ENCODE peak calls at places on chromosome 22, in four cellular contexts. One of them, this sample, is unnamed.
A peak's percentile ranks its signal among the peaks of the same experiment; 100 is the strongest.

GRCh38 chr22:29765905-29766631 is 739 bp downstream of the ZMAT5 start:
- DNase-seq in stomach: peak; percentile 28
- DNase-seq in K562: peak; percentile 64
- DNase-seq in CD4-positive, CD25-positive, alpha-beta regulatory T cell: peak; percentile 46
- DNase-seq in this sample: no peak

GRCh38 chr22:23068096-23068831 is 2.1 kb upstream of the GNAZ start:
- DNase-seq in K562: no peak
- DNase-seq in CD4-positive, CD25-positive, alpha-beta regulatory T cell: no peak
- DNase-seq in stomach: peak; percentile 22
- DNase-seq in this sample: no peak

GRCh38 chr22:41898645-41899044 is 16.2 kb downstream of the SHISA8 start:
- DNase-seq in CD4-positive, CD25-positive, alpha-beta regulatory T cell: no peak
- DNase-seq in stomach: no peak
- DNase-seq in K562: no peak
- DNase-seq in this sample: no peak

GRCh38 chr22:25153961-25154685 is 45.5 kb upstream of the CRYBB3 start:
- DNase-seq in K562: no peak
- DNase-seq in stomach: peak; percentile 89
- DNase-seq in CD4-positive, CD25-positive, alpha-beta regulatory T cell: no peak
- DNase-seq in this sample: peak; percentile 7

GRCh38 chr22:25637672-25638071 is 73.2 kb downstream of the GRK3 start:
- DNase-seq in stomach: no peak
- DNase-seq in CD4-positive, CD25-positive, alpha-beta regulatory T cell: no peak
- DNase-seq in K562: no peak
- DNase-seq in this sample: no peak

GRCh38 chr22:49454726-49455125 is 372.9 kb downstream of the BRD1 start:
- DNase-seq in K562: no peak
- DNase-seq in CD4-positive, CD25-positive, alpha-beta regulatory T cell: no peak
- DNase-seq in stomach: no peak
- DNase-seq in this sample: no peak

GRCh38 chr22:47168900-47169800 is 406.7 kb downstream of the TBC1D22A start:
- DNase-seq in K562: peak; percentile 6
- DNase-seq in stomach: peak; percentile 25
- DNase-seq in CD4-positive, CD25-positive, alpha-beta regulatory T cell: no peak
- DNase-seq in this sample: no peak

GRCh38 chr22:48566741-48567140 is 1260.9 kb downstream of the BRD1 start:
- DNase-seq in CD4-positive, CD25-positive, alpha-beta regulatory T cell: no peak
- DNase-seq in K562: no peak
- DNase-seq in stomach: no peak
- DNase-seq in this sample: no peak

GRCh38 chr22:22603470-22603947 is 40.9 kb upstream of the GGTLC2 start:
- DNase-seq in K562: no peak
- DNase-seq in CD4-positive, CD25-positive, alpha-beta regulatory T cell: no peak
- DNase-seq in stomach: no peak
- DNase-seq in this sample: no peak

GRCh38 chr22:23829845-23830372 is 8.9 kb downstream of the DERL3 start:
- DNase-seq in stomach: no peak
- DNase-seq in CD4-positive, CD25-positive, alpha-beta regulatory T cell: no peak
- DNase-seq in K562: no peak
- DNase-seq in this sample: peak; percentile 67

GRCh38 chr22:41966607-41967240 is 2.5 kb upstream of the SEPTIN3 start:
- DNase-seq in CD4-positive, CD25-positive, alpha-beta regulatory T cell: peak; percentile 82
- DNase-seq in K562: peak; percentile 51
- DNase-seq in stomach: peak; percentile 38
- DNase-seq in this sample: peak; percentile 83

GRCh38 chr22:32823024-32823730 is 21.7 kb downstream of the TIMP3 start:
- DNase-seq in K562: peak; percentile 61
- DNase-seq in CD4-positive, CD25-positive, alpha-beta regulatory T cell: peak; percentile 26
- DNase-seq in stomach: peak; percentile 53
- DNase-seq in this sample: no peak

GRCh38 chr22:22397292-22397870 is 111.2 kb downstream of the ZNF280B start:
- DNase-seq in K562: peak; percentile 50
- DNase-seq in stomach: no peak
- DNase-seq in CD4-positive, CD25-positive, alpha-beta regulatory T cell: no peak
- DNase-seq in this sample: no peak

GRCh38 chr22:43776081-43776670 is 35.9 kb downstream of the EFCAB6 start:
- DNase-seq in stomach: no peak
- DNase-seq in CD4-positive, CD25-positive, alpha-beta regulatory T cell: no peak
- DNase-seq in K562: no peak
- DNase-seq in this sample: peak; percentile 4

GRCh38 chr22:29478326-29479276 is 1.4 kb upstream of the NEFH start:
- DNase-seq in CD4-positive, CD25-positive, alpha-beta regulatory T cell: peak; percentile 28
- DNase-seq in K562: peak; percentile 67
- DNase-seq in stomach: no peak
- DNase-seq in this sample: no peak

GRCh38 chr22:30439836-30440235 is 14.3 kb downstream of the MTFP1 start:
- DNase-seq in CD4-positive, CD25-positive, alpha-beta regulatory T cell: no peak
- DNase-seq in K562: no peak
- DNase-seq in stomach: no peak
- DNase-seq in this sample: no peak

GRCh38 chr22:35894464-35894878 is 134.2 kb downstream of the RBFOX2 start:
- DNase-seq in CD4-positive, CD25-positive, alpha-beta regulatory T cell: no peak
- DNase-seq in K562: no peak
- DNase-seq in stomach: no peak
- DNase-seq in this sample: no peak

GRCh38 chr22:21451545-21452520 is 15.4 kb upstream of the TMEM191C start:
- DNase-seq in stomach: peak; percentile 19
- DNase-seq in CD4-positive, CD25-positive, alpha-beta regulatory T cell: no peak
- DNase-seq in K562: no peak
- DNase-seq in this sample: no peak

GRCh38 chr22:42990131-42990838 is 24.7 kb downstream of the PACSIN2 start:
- DNase-seq in K562: no peak
- DNase-seq in stomach: no peak
- DNase-seq in CD4-positive, CD25-positive, alpha-beta regulatory T cell: no peak
- DNase-seq in this sample: peak; percentile 79

GRCh38 chr22:21919526-21920307 is 32.9 kb downstream of the PPM1F start:
- DNase-seq in K562: no peak
- DNase-seq in stomach: no peak
- DNase-seq in CD4-positive, CD25-positive, alpha-beta regulatory T cell: no peak
- DNase-seq in this sample: no peak

GRCh38 chr22:29344137-29344536 is 28.6 kb upstream of the RASL10A start:
- DNase-seq in stomach: peak; percentile 88
- DNase-seq in CD4-positive, CD25-positive, alpha-beta regulatory T cell: no peak
- DNase-seq in K562: no peak
- DNase-seq in this sample: peak; percentile 90

GRCh38 chr22:41914611-41915034 is 251 bp downstream of the SHISA8 start:
- DNase-seq in CD4-positive, CD25-positive, alpha-beta regulatory T cell: no peak
- DNase-seq in stomach: no peak
- DNase-seq in K562: no peak
- DNase-seq in this sample: no peak

GRCh38 chr22:26134654-26135330 is 34.5 kb upstream of the SEZ6L start:
- DNase-seq in CD4-positive, CD25-positive, alpha-beta regulatory T cell: peak; percentile 7
- DNase-seq in stomach: no peak
- DNase-seq in K562: peak; percentile 4
- DNase-seq in this sample: no peak

GRCh38 chr22:48486163-48486957 is 1341.3 kb downstream of the BRD1 start:
- DNase-seq in CD4-positive, CD25-positive, alpha-beta regulatory T cell: no peak
- DNase-seq in stomach: no peak
- DNase-seq in K562: no peak
- DNase-seq in this sample: no peak

GRCh38 chr22:20430641-20431519 is 6.7 kb downstream of the SCARF2 start:
- DNase-seq in stomach: peak; percentile 64
- DNase-seq in K562: no peak
- DNase-seq in CD4-positive, CD25-positive, alpha-beta regulatory T cell: peak; percentile 87
- DNase-seq in this sample: no peak

GRCh38 chr22:20433191-20433590 is 4.4 kb downstream of the SCARF2 start:
- DNase-seq in K562: no peak
- DNase-seq in stomach: no peak
- DNase-seq in CD4-positive, CD25-positive, alpha-beta regulatory T cell: no peak
- DNase-seq in this sample: no peak

GRCh38 chr22:20430101-20430640 is 7.5 kb downstream of the SCARF2 start:
- DNase-seq in stomach: no peak
- DNase-seq in CD4-positive, CD25-positive, alpha-beta regulatory T cell: peak; percentile 42
- DNase-seq in K562: peak; percentile 53
- DNase-seq in this sample: no peak

GRCh38 chr22:20432244-20432686 is 5.4 kb downstream of the SCARF2 start:
- DNase-seq in stomach: no peak
- DNase-seq in K562: no peak
- DNase-seq in CD4-positive, CD25-positive, alpha-beta regulatory T cell: no peak
- DNase-seq in this sample: no peak

GRCh38 chr22:20431520-20432237 is 5.9 kb downstream of the SCARF2 start:
- DNase-seq in CD4-positive, CD25-positive, alpha-beta regulatory T cell: no peak
- DNase-seq in K562: no peak
- DNase-seq in stomach: no peak
- DNase-seq in this sample: no peak
- H3K4me3 ChIP-seq in CD4-positive, CD25-positive, alpha-beta regulatory T cell: no peak overlapping the region
- H3K4me3 ChIP-seq in K562: no peak overlapping the region
- H3K4me3 ChIP-seq in stomach: peak overlapping the region; percentile 59
- H3K4me3 ChIP-seq in this sample: peak overlapping the region; percentile 12

GRCh38 chr22:17786435-17787158 is 12.3 kb upstream of the BID start:
- DNase-seq in stomach: peak; percentile 57
- DNase-seq in K562: peak; percentile 94
- DNase-seq in CD4-positive, CD25-positive, alpha-beta regulatory T cell: peak; percentile 39
- DNase-seq in this sample: no peak
- H3K27ac ChIP-seq in stomach: peak overlapping the region; percentile 55
- H3K27ac ChIP-seq in K562: peak overlapping the region; percentile 77
- H3K27ac ChIP-seq in CD4-positive, CD25-positive, alpha-beta regulatory T cell: no peak overlapping the region
- H3K27ac ChIP-seq in this sample: no peak overlapping the region

GRCh38 chr22:39024923-39025322 is 4.0 kb downstream of the APOBEC3D start:
- DNase-seq in CD4-positive, CD25-positive, alpha-beta regulatory T cell: peak; percentile 46
- DNase-seq in K562: no peak
- DNase-seq in stomach: no peak
- DNase-seq in this sample: no peak

GRCh38 chr22:39026509-39027150 is 5.7 kb downstream of the APOBEC3D start:
- DNase-seq in K562: no peak
- DNase-seq in stomach: no peak
- DNase-seq in CD4-positive, CD25-positive, alpha-beta regulatory T cell: no peak
- DNase-seq in this sample: no peak

GRCh38 chr22:39017596-39018365 is 3.1 kb upstream of the APOBEC3D start:
- DNase-seq in CD4-positive, CD25-positive, alpha-beta regulatory T cell: no peak
- DNase-seq in K562: no peak
- DNase-seq in stomach: no peak
- DNase-seq in this sample: no peak

GRCh38 chr22:39016592-39016991 is 2.5 kb downstream of the APOBEC3C start:
- DNase-seq in stomach: no peak
- DNase-seq in K562: no peak
- DNase-seq in CD4-positive, CD25-positive, alpha-beta regulatory T cell: no peak
- DNase-seq in this sample: no peak

GRCh38 chr22:39021552-39022250 is 774 bp downstream of the APOBEC3D start:
- DNase-seq in CD4-positive, CD25-positive, alpha-beta regulatory T cell: no peak
- DNase-seq in stomach: no peak
- DNase-seq in K562: no peak
- DNase-seq in this sample: no peak
- H3K4me3 ChIP-seq in CD4-positive, CD25-positive, alpha-beta regulatory T cell: peak overlapping the region; percentile 88
- H3K4me3 ChIP-seq in stomach: peak overlapping the region; percentile 63
- H3K4me3 ChIP-seq in K562: peak overlapping the region; percentile 60
- H3K4me3 ChIP-seq in this sample: peak overlapping the region; percentile 39

GRCh38 chr22:46150615-46151423 is 493 bp downstream of the PPARA start:
- DNase-seq in CD4-positive, CD25-positive, alpha-beta regulatory T cell: peak; percentile 53
- DNase-seq in stomach: peak; percentile 41
- DNase-seq in K562: peak; percentile 32
- DNase-seq in this sample: no peak
- H3K27ac ChIP-seq in CD4-positive, CD25-positive, alpha-beta regulatory T cell: peak overlapping the region; percentile 65
- H3K27ac ChIP-seq in stomach: peak overlapping the region; percentile 91
- H3K27ac ChIP-seq in K562: peak overlapping the region; percentile 19
- H3K27ac ChIP-seq in this sample: no peak overlapping the region

GRCh38 chr22:38411016-38411415 is 44.0 kb downstream of the KCNJ4 start:
- DNase-seq in K562: no peak
- DNase-seq in stomach: no peak
- DNase-seq in CD4-positive, CD25-positive, alpha-beta regulatory T cell: no peak
- DNase-seq in this sample: no peak

GRCh38 chr22:38414009-38414395 is 41.0 kb downstream of the KCNJ4 start:
- DNase-seq in stomach: no peak
- DNase-seq in CD4-positive, CD25-positive, alpha-beta regulatory T cell: no peak
- DNase-seq in K562: no peak
- DNase-seq in this sample: no peak

GRCh38 chr22:38412435-38413084 is 42.4 kb downstream of the KCNJ4 start:
- DNase-seq in stomach: no peak
- DNase-seq in CD4-positive, CD25-positive, alpha-beta regulatory T cell: peak; percentile 9
- DNase-seq in K562: peak; percentile 50
- DNase-seq in this sample: no peak

GRCh38 chr22:38415046-38415445 is 40.0 kb downstream of the KCNJ4 start:
- DNase-seq in stomach: no peak
- DNase-seq in K562: no peak
- DNase-seq in CD4-positive, CD25-positive, alpha-beta regulatory T cell: no peak
- DNase-seq in this sample: no peak

DNA sequence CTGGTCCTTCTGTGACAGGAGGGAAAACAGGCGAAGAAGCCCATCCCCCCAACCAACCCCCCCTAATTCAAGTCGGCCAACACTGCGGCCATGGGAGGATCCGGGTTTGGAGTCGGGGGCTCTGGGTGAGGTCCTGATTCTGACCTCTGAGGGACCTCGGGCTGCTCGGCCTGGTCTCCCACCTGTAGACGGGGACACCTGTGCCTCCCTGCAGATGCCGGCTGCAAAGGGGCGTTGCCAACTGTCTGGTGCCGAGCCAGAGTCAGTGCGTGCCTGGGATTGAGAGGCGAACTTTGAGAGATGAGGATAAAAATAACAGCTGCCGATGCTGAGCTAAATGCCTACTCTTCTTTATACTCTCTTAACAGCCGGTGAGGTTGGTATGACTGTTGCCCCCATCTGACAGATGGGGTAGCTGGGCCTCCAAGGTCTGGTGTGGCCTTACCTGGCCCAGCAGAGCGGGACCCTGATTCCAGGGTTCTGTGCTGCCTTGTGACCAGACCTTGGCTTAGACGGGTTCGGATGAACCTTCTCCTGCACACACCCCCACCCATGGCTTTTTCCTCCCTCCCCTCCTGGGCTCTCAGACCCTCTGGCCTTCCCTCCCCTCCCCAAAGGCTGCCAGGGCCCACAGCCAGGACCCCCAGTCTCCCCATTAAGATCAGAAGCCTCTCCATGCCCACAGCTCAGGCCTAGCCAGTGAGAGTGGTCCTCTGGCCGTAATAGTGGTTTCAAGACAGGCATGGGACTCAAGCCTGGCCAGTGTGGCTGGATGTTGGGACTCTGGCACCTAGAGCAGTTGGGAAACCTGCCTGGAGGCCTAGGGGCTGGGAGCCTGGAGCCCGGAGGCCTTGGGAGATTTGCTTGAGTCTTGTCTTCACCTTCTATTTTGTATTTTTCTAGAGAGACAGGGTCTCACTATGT is 41.7 kb downstream of the KCNJ4 start:
- DNase-seq in K562: no peak
- DNase-seq in CD4-positive, CD25-positive, alpha-beta regulatory T cell: no peak
- DNase-seq in stomach: peak; percentile 41
- DNase-seq in this sample: no peak
- H3K4me3 ChIP-seq in K562: no peak overlapping the region
- H3K4me3 ChIP-seq in CD4-positive, CD25-positive, alpha-beta regulatory T cell: no peak overlapping the region
- H3K4me3 ChIP-seq in stomach: peak overlapping the region; percentile 39
- H3K4me3 ChIP-seq in this sample: no peak overlapping the region

GRCh38 chr22:37253164-37253660 is 9.1 kb upstream of the RAC2 start:
- DNase-seq in CD4-positive, CD25-positive, alpha-beta regulatory T cell: no peak
- DNase-seq in K562: no peak
- DNase-seq in stomach: no peak
- DNase-seq in this sample: no peak
- H3K27ac ChIP-seq in CD4-positive, CD25-positive, alpha-beta regulatory T cell: no peak overlapping the region
- H3K27ac ChIP-seq in K562: no peak overlapping the region
- H3K27ac ChIP-seq in stomach: no peak overlapping the region
- H3K27ac ChIP-seq in this sample: no peak overlapping the region

This sample was measured in brain microvascular endothelial cell.